ENCODE peak calls at places on chromosomes 16 and 17, in four cellular contexts. J is K562, D is HepG2, T is GM12878. E is an unnamed sample.
A peak's percentile ranks its signal among the peaks of the same experiment; 100 is the strongest.

GRCh38 chr17:17710728-17711541 is 29.7 kb downstream of the RAI1 start:
- DNase-seq in J (peak; percentile 27), D (peak; percentile 94), T (no peak), E (peak; percentile 78)

GRCh38 chr17:55661359-55661758 is 61.3 kb downstream of the TMEM100 start:
- DNase-seq in J (no peak), D (no peak), T (no peak), E (no peak)

GRCh38 chr16:58024673-58025350 is 742 bp upstream of the MMP15 start:
- DNase-seq in J (peak; percentile 75), D (peak; percentile 92), T (no peak), E (peak; percentile 65)

GRCh38 chr17:60455378-60455777 is 33.1 kb downstream of the CHCT1 start:
- DNase-seq in J (no peak), D (no peak), T (no peak), E (no peak)

GRCh38 chr17:65750166-65750565 is 188.7 kb upstream of the AXIN2 start:
- DNase-seq in J (no peak), D (peak; percentile 26), T (no peak), E (no peak)

GRCh38 chr17:57869599-57870282 is 19.9 kb upstream of the MRPS23 start:
- DNase-seq in J (no peak), D (no peak), T (no peak), E (no peak)

GRCh38 chr16:89155851-89156739 is 15.5 kb upstream of the CDH15 start:
- DNase-seq in J (no peak), D (no peak), T (no peak), E (no peak)

GRCh38 chr16:58043571-58044155 is 18.1 kb downstream of the MMP15 start:
- DNase-seq in J (no peak), D (no peak), T (no peak), E (no peak)

GRCh38 chr17:27800522-27800921 is at the start of gene NOS2:
- DNase-seq in J (no peak), D (peak; percentile 26), T (no peak), E (no peak)

GRCh38 chr17:2705263-2705662 is 6.3 kb downstream of the CLUH start:
- DNase-seq in J (no peak), D (peak; percentile 25), T (no peak), E (no peak)

GRCh38 chr16:57949013-57949412 is 21.9 kb downstream of the CNGB1 start:
- DNase-seq in J (no peak), D (no peak), T (no peak), E (no peak)

GRCh38 chr16:86594712-86595111 is 16.4 kb downstream of the FOXL1 start:
- DNase-seq in J (no peak), D (no peak), T (no peak), E (no peak)

GRCh38 chr17:61635913-61636432 is 45.0 kb upstream of the NACA2 start:
- DNase-seq in J (peak; percentile 15), D (peak; percentile 62), T (peak; percentile 35), E (peak; percentile 49)

GRCh38 chr16:81593481-81593880 is 148.9 kb downstream of the CMIP start:
- DNase-seq in J (no peak), D (no peak), T (no peak), E (no peak)

GRCh38 chr17:63136381-63137012 is 170.5 kb downstream of the TANC2 start:
- DNase-seq in J (no peak), D (no peak), T (no peak), E (no peak)

GRCh38 chr16:14513389-14514107 is 116.5 kb downstream of the PARN start:
- DNase-seq in J (no peak), D (no peak), T (no peak), E (no peak)

GRCh38 chr16:86734559-86735480 is 156.5 kb downstream of the FOXL1 start:
- DNase-seq in J (no peak), D (no peak), T (no peak), E (no peak)

GRCh38 chr16:81472391-81472790 is 27.8 kb downstream of the CMIP start:
- DNase-seq in J (no peak), D (no peak), T (no peak), E (no peak)

GRCh38 chr16:88570691-88571092 is 489 bp downstream of the ZC3H18 start:
- DNase-seq in J (peak; percentile 78), D (no peak), T (no peak), E (no peak)

GRCh38 chr16:57091990-57092785 is at the start of gene CPNE2:
- DNase-seq in J (peak; percentile 92), D (no peak), T (no peak), E (peak; percentile 42)

GRCh38 chr16:22424161-22424937 is 49.9 kb upstream of the CDR2 start:
- DNase-seq in J (no peak), D (no peak), T (no peak), E (no peak)

GRCh38 chr17:75872434-75873351 is 5.7 kb downstream of the TRIM47 start:
- DNase-seq in J (peak; percentile 33), D (peak; percentile 99), T (no peak), E (no peak)

GRCh38 chr16:29784157-29784556 is 6.1 kb downstream of the ZG16 start:
- DNase-seq in J (no peak), D (no peak), T (no peak), E (no peak)

GRCh38 chr16:22789281-22789945 is 24.5 kb upstream of the HS3ST2 start:
- DNase-seq in J (no peak), D (no peak), T (no peak), E (no peak)

GRCh38 chr16:48608871-48609452 is 1.0 kb downstream of the N4BP1 start:
- DNase-seq in J (no peak), D (no peak), T (no peak), E (no peak)

GRCh38 chr17:80800775-80801391 is 190.8 kb upstream of the CHMP6 start:
- DNase-seq in J (no peak), D (no peak), T (no peak), E (no peak)

GRCh38 chr17:50604470-50604869 is 30.2 kb upstream of the ABCC3 start:
- DNase-seq in J (no peak), D (no peak), T (no peak), E (peak; percentile 42)

GRCh38 chr17:6170349-6170748 is 100.2 kb downstream of the WSCD1 start:
- DNase-seq in J (no peak), D (no peak), T (no peak), E (no peak)

GRCh38 chr16:81645303-81645702 is 133.8 kb upstream of the PLCG2 start:
- DNase-seq in J (no peak), D (no peak), T (no peak), E (no peak)

GRCh38 chr17:48192321-48192731 is 84.8 kb downstream of the SNX11 start:
- DNase-seq in J (no peak), D (no peak), T (no peak), E (no peak)

GRCh38 chr16:46929378-46930332 is 43.8 kb downstream of the DNAJA2 start:
- DNase-seq in J (peak; percentile 90), D (peak; percentile 60), T (no peak), E (peak; percentile 84)
- TF ChIP-seq TCF7 in J (no peak), D (no peak), T (no peak), E (no peak)

GRCh38 chr17:12727881-12728280 is 61.4 kb upstream of the ARHGAP44 start:
- DNase-seq in J (no peak), D (no peak), T (no peak), E (no peak)
- TF ChIP-seq TCF7 in J (no peak), D (no peak), T (no peak), E (no peak)

GRCh38 chr17:67157732-67158639 is 87.0 kb downstream of the HELZ start:
- DNase-seq in J (peak; percentile 31), D (peak; percentile 27), T (peak; percentile 2), E (no peak)
- TF ChIP-seq TCF7 in J (no peak), D (no peak), T (no peak), E (no peak)

GRCh38 chr16:79648846-79649245 is 48.3 kb upstream of the MAF start:
- DNase-seq in J (no peak), D (no peak), T (no peak), E (no peak)
- TF ChIP-seq TCF7 in J (no peak), D (no peak), T (no peak), E (no peak)

GRCh38 chr17:78840780-78841611 is at the start of gene USP36:
- DNase-seq in J (peak; percentile 96), D (peak; percentile 98), T (peak; percentile 97), E (peak; percentile 99)

GRCh38 chr17:78840530-78840779 is 159 bp downstream of the USP36 start:
- DNase-seq in J (no peak), D (no peak), T (no peak), E (no peak)

GRCh38 chr17:78839762-78840529 is 668 bp downstream of the USP36 start:
- DNase-seq in J (no peak), D (peak; percentile 44), T (no peak), E (no peak)

GRCh38 chr17:78838574-78839005 is 2.0 kb downstream of the USP36 start:
- DNase-seq in J (peak; percentile 12), D (peak; percentile 81), T (no peak), E (no peak)

DNA sequence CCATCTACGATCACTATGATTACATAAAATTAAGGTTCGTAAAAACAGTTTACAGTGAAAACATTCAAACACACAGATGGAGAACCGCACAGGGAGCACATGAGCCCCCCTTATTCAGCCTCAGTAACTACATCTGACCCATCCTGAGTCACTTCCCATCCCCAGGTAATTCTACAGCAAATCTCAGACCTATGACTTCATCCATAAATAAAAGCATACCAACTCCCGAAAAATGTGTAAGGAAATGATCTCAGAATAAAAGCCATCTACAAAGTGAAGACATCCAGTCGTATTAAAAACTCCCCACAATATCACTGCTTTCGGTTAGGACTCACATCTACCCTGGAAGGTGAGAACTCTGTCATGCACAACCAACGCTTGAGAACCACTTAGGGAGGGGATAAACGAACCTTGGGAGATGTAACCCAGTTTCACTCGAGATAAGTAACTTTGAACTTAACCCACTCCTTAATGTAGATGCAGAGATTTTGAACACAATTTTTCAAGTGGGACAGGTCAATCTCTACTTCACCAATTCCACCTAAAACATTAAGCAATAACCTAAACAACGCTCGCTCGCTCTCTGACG is 1.3 kb downstream of the USP36 start:
- DNase-seq in J (peak; percentile 13), D (no peak), T (no peak), E (no peak)
- TF ChIP-seq TCF7 in J (no peak), D (no peak), T (no peak), E (no peak)